ENCODE peak calls at places on chromosomes 6 and 20, in five cellular contexts. U is ELR; L is dermis microvascular lymphatic vessel endothelial cell; G is activated T-helper 1 cell treated with anti-CD3 and anti-CD28 coated beads, Interleukin-2, amount 50 U/mL, for 16 hours; H is nucleus accumbens. V is an unnamed sample.
A peak's percentile ranks its signal among the peaks of the same experiment; 100 is the strongest.

GRCh38 chr6:21992178-21992967 is 304.5 kb downstream of the PRL start:
- DNase-seq in L (no peak), H (no peak), G (no peak), U (peak; percentile 84), V (peak; percentile 16)

GRCh38 chr6:40807484-40807883 is 220.3 kb upstream of the LRFN2 start:
- DNase-seq in H (no peak), G (no peak), U (peak; percentile 58), L (no peak), V (peak; percentile 58)

GRCh38 chr6:33787954-33788693 is 806 bp downstream of the LEMD2 start:
- DNase-seq in H (peak; percentile 62), G (peak; percentile 35), U (peak; percentile 86), L (peak; percentile 87), V (peak; percentile 56)

GRCh38 chr6:68958327-68958726 is 323.2 kb downstream of the ADGRB3 start:
- DNase-seq in L (no peak), U (peak; percentile 41), G (no peak), H (no peak), V (peak; percentile 7)

GRCh38 chr20:5602346-5602745 is 147.9 kb upstream of the SHLD1 start:
- DNase-seq in H (no peak), G (no peak), U (peak; percentile 31), L (no peak), V (no peak)

GRCh38 chr6:75266716-75267291 is 17.8 kb downstream of the TMEM30A start:
- DNase-seq in U (peak; percentile 83), H (no peak), L (peak; percentile 68), G (no peak), V (peak; percentile 65)

GRCh38 chr6:16564430-16564829 is 196.8 kb downstream of the ATXN1 start:
- DNase-seq in G (no peak), U (peak; percentile 23), L (no peak), H (no peak), V (no peak)

GRCh38 chr6:134425521-134426316 is 107.8 kb upstream of the SGK1 start:
- DNase-seq in L (peak; percentile 74), H (no peak), G (no peak), U (no peak), V (peak; percentile 56)

GRCh38 chr6:37965964-37966676 is 146.6 kb downstream of the ZFAND3 start:
- DNase-seq in L (peak; percentile 53), U (peak; percentile 78), G (no peak), H (no peak), V (peak; percentile 73)

GRCh38 chr6:157632821-157633220 is 190.2 kb upstream of the SNX9 start:
- DNase-seq in G (no peak), U (peak; percentile 52), H (no peak), L (no peak), V (no peak)

GRCh38 chr6:144285548-144285797 is 338 bp downstream of the UTRN start:
- DNase-seq in L (no peak), U (no peak), H (no peak), G (no peak), V (no peak)

GRCh38 chr6:84150680-84151079 is 76.8 kb downstream of the CEP162 start:
- DNase-seq in U (peak; percentile 82), G (no peak), H (no peak), L (no peak), V (peak; percentile 66)

GRCh38 chr20:56460459-56460858 is 8.0 kb upstream of the RTF2 start:
- DNase-seq in U (no peak), H (no peak), G (no peak), L (no peak), V (no peak)

GRCh38 chr6:26288155-26288554 is 76.8 kb upstream of the BTN3A2 start:
- DNase-seq in H (no peak), G (no peak), L (no peak), U (no peak), V (no peak)

GRCh38 chr20:58389324-58389967 is 417 bp downstream of the VAPB start:
- DNase-seq in L (peak; percentile 62), U (peak; percentile 64), G (peak; percentile 31), H (no peak), V (peak; percentile 24)

GRCh38 chr6:11609324-11610071 is 71.9 kb downstream of the TMEM170B start:
- DNase-seq in G (no peak), L (peak; percentile 98), H (no peak), U (peak; percentile 98), V (peak; percentile 22)

GRCh38 chr6:63731946-63732735 is 96.5 kb downstream of the PHF3 start:
- DNase-seq in U (peak; percentile 85), L (peak; percentile 31), G (no peak), H (no peak), V (peak; percentile 37)

GRCh38 chr6:33206864-33207568 is 1.3 kb upstream of the RING1 start:
- DNase-seq in G (no peak), L (peak; percentile 69), U (peak; percentile 93), H (no peak), V (no peak)

GRCh38 chr6:109315331-109316129 is 66.7 kb downstream of the CD164 start:
- DNase-seq in L (no peak), U (no peak), H (peak; percentile 40), G (no peak), V (no peak)